ENCODE peak calls at places on chromosomes 16 and 17, in ten cellular contexts. One of them, this sample, is unnamed.

GRCh38 chr16:10039220-10040096 is 142.8 kb downstream of the GRIN2A start:
- DNase-seq in GM12865: peak
- DNase-seq in heart left ventricle: peak
- DNase-seq in RWPE1: no peak
- DNase-seq in endothelial cell: peak
- DNase-seq in GM13976: peak
- DNase-seq in mesothelial cell of epicardium: no peak
- DNase-seq in keratinocyte: no peak
- DNase-seq in psoas muscle: no peak
- DNase-seq in lower lobe of right lung: no peak
- DNase-seq in this sample: peak

GRCh38 chr16:89350701-89351380 is 133.3 kb downstream of the ZNF778 start:
- DNase-seq in mesothelial cell of epicardium: no peak
- DNase-seq in keratinocyte: no peak
- DNase-seq in psoas muscle: no peak
- DNase-seq in endothelial cell: no peak
- DNase-seq in GM12865: no peak
- DNase-seq in heart left ventricle: no peak
- DNase-seq in GM13976: no peak
- DNase-seq in lower lobe of right lung: peak
- DNase-seq in RWPE1: no peak
- DNase-seq in this sample: no peak

GRCh38 chr17:74452841-74453661 is 13.4 kb upstream of the CD300A start:
- DNase-seq in endothelial cell: no peak
- DNase-seq in lower lobe of right lung: no peak
- DNase-seq in keratinocyte: no peak
- DNase-seq in GM13976: no peak
- DNase-seq in RWPE1: no peak
- DNase-seq in mesothelial cell of epicardium: no peak
- DNase-seq in GM12865: no peak
- DNase-seq in heart left ventricle: peak
- DNase-seq in psoas muscle: no peak
- DNase-seq in this sample: no peak

GRCh38 chr17:3870871-3871306 is 22.0 kb downstream of the CAMKK1 start:
- DNase-seq in RWPE1: no peak
- DNase-seq in heart left ventricle: no peak
- DNase-seq in lower lobe of right lung: peak
- DNase-seq in psoas muscle: no peak
- DNase-seq in keratinocyte: no peak
- DNase-seq in endothelial cell: no peak
- DNase-seq in mesothelial cell of epicardium: no peak
- DNase-seq in GM12865: peak
- DNase-seq in GM13976: peak
- DNase-seq in this sample: peak

GRCh38 chr16:27174798-27175197 is 28.5 kb upstream of the KDM8 start:
- DNase-seq in endothelial cell: no peak
- DNase-seq in keratinocyte: peak
- DNase-seq in GM12865: no peak
- DNase-seq in RWPE1: peak
- DNase-seq in lower lobe of right lung: no peak
- DNase-seq in psoas muscle: no peak
- DNase-seq in GM13976: no peak
- DNase-seq in mesothelial cell of epicardium: no peak
- DNase-seq in heart left ventricle: no peak
- DNase-seq in this sample: no peak

GRCh38 chr17:4721203-4722135 is 9.8 kb upstream of the MED11 start:
- DNase-seq in GM12865: no peak
- DNase-seq in lower lobe of right lung: peak
- DNase-seq in mesothelial cell of epicardium: no peak
- DNase-seq in keratinocyte: no peak
- DNase-seq in psoas muscle: no peak
- DNase-seq in heart left ventricle: peak
- DNase-seq in GM13976: no peak
- DNase-seq in endothelial cell: no peak
- DNase-seq in RWPE1: no peak
- DNase-seq in this sample: no peak

GRCh38 chr17:77375917-77376651 is 235.3 kb downstream of the SEC14L1 start:
- DNase-seq in GM13976: no peak
- DNase-seq in RWPE1: no peak
- DNase-seq in heart left ventricle: no peak
- DNase-seq in psoas muscle: no peak
- DNase-seq in GM12865: no peak
- DNase-seq in keratinocyte: no peak
- DNase-seq in endothelial cell: no peak
- DNase-seq in mesothelial cell of epicardium: no peak
- DNase-seq in lower lobe of right lung: no peak
- DNase-seq in this sample: peak

GRCh38 chr16:4077083-4077714 is 39.0 kb downstream of the ADCY9 start:
- DNase-seq in keratinocyte: no peak
- DNase-seq in lower lobe of right lung: no peak
- DNase-seq in endothelial cell: no peak
- DNase-seq in mesothelial cell of epicardium: no peak
- DNase-seq in GM12865: no peak
- DNase-seq in RWPE1: no peak
- DNase-seq in GM13976: no peak
- DNase-seq in psoas muscle: no peak
- DNase-seq in heart left ventricle: no peak
- DNase-seq in this sample: no peak

GRCh38 chr16:83809092-83809491 is 1.3 kb downstream of the HSBP1 start:
- DNase-seq in psoas muscle: no peak
- DNase-seq in GM13976: no peak
- DNase-seq in lower lobe of right lung: no peak
- DNase-seq in mesothelial cell of epicardium: no peak
- DNase-seq in GM12865: no peak
- DNase-seq in heart left ventricle: no peak
- DNase-seq in endothelial cell: no peak
- DNase-seq in keratinocyte: no peak
- DNase-seq in RWPE1: no peak
- DNase-seq in this sample: no peak

GRCh38 chr16:57194512-57194911 is 8.4 kb downstream of the RSPRY1 start:
- DNase-seq in mesothelial cell of epicardium: no peak
- DNase-seq in psoas muscle: no peak
- DNase-seq in keratinocyte: no peak
- DNase-seq in GM12865: no peak
- DNase-seq in heart left ventricle: no peak
- DNase-seq in lower lobe of right lung: no peak
- DNase-seq in RWPE1: peak
- DNase-seq in GM13976: no peak
- DNase-seq in endothelial cell: no peak
- DNase-seq in this sample: no peak

GRCh38 chr17:40822132-40822812 is at the start of gene KRT10:
- DNase-seq in psoas muscle: no peak
- DNase-seq in GM12865: no peak
- DNase-seq in heart left ventricle: no peak
- DNase-seq in endothelial cell: no peak
- DNase-seq in GM13976: no peak
- DNase-seq in RWPE1: no peak
- DNase-seq in keratinocyte: no peak
- DNase-seq in lower lobe of right lung: no peak
- DNase-seq in mesothelial cell of epicardium: no peak
- DNase-seq in this sample: no peak

GRCh38 chr17:38559025-38559879 is 46.5 kb downstream of the SRCIN1 start:
- DNase-seq in psoas muscle: peak
- DNase-seq in lower lobe of right lung: peak
- DNase-seq in RWPE1: peak
- DNase-seq in heart left ventricle: peak
- DNase-seq in endothelial cell: peak
- DNase-seq in GM13976: peak
- DNase-seq in GM12865: peak
- DNase-seq in mesothelial cell of epicardium: peak
- DNase-seq in keratinocyte: peak
- DNase-seq in this sample: peak

GRCh38 chr17:78355045-78355641 is 4.7 kb downstream of the SOCS3 start:
- DNase-seq in GM13976: no peak
- DNase-seq in lower lobe of right lung: no peak
- DNase-seq in mesothelial cell of epicardium: no peak
- DNase-seq in GM12865: peak
- DNase-seq in psoas muscle: no peak
- DNase-seq in keratinocyte: no peak
- DNase-seq in RWPE1: no peak
- DNase-seq in endothelial cell: no peak
- DNase-seq in heart left ventricle: no peak
- DNase-seq in this sample: peak

GRCh38 chr17:39225974-39226683 is 384 bp upstream of the STAC2 start:
- DNase-seq in keratinocyte: no peak
- DNase-seq in psoas muscle: peak
- DNase-seq in endothelial cell: peak
- DNase-seq in RWPE1: no peak
- DNase-seq in GM13976: no peak
- DNase-seq in heart left ventricle: peak
- DNase-seq in lower lobe of right lung: no peak
- DNase-seq in GM12865: no peak
- DNase-seq in mesothelial cell of epicardium: peak
- DNase-seq in this sample: peak

GRCh38 chr17:21119247-21119944 is 7.4 kb upstream of the DHRS7B start:
- DNase-seq in heart left ventricle: peak
- DNase-seq in GM12865: peak
- DNase-seq in mesothelial cell of epicardium: peak
- DNase-seq in GM13976: peak
- DNase-seq in RWPE1: peak
- DNase-seq in endothelial cell: peak
- DNase-seq in keratinocyte: no peak
- DNase-seq in lower lobe of right lung: peak
- DNase-seq in psoas muscle: peak
- DNase-seq in this sample: peak

GRCh38 chr16:88308441-88309173 is 74.2 kb upstream of the ZNF469 start:
- DNase-seq in psoas muscle: peak
- DNase-seq in endothelial cell: no peak
- DNase-seq in RWPE1: no peak
- DNase-seq in GM13976: no peak
- DNase-seq in heart left ventricle: no peak
- DNase-seq in mesothelial cell of epicardium: no peak
- DNase-seq in GM12865: no peak
- DNase-seq in lower lobe of right lung: no peak
- DNase-seq in keratinocyte: no peak
- DNase-seq in this sample: no peak

GRCh38 chr16:69937465-69937951 is 13.6 kb upstream of the CLEC18A start:
- DNase-seq in psoas muscle: no peak
- DNase-seq in heart left ventricle: no peak
- DNase-seq in keratinocyte: no peak
- DNase-seq in lower lobe of right lung: peak
- DNase-seq in GM12865: no peak
- DNase-seq in GM13976: no peak
- DNase-seq in RWPE1: no peak
- DNase-seq in mesothelial cell of epicardium: no peak
- DNase-seq in endothelial cell: no peak
- DNase-seq in this sample: no peak

GRCh38 chr16:76857402-76857801 is 333.6 kb upstream of the MON1B start:
- DNase-seq in GM13976: no peak
- DNase-seq in RWPE1: no peak
- DNase-seq in keratinocyte: no peak
- DNase-seq in psoas muscle: no peak
- DNase-seq in mesothelial cell of epicardium: no peak
- DNase-seq in endothelial cell: no peak
- DNase-seq in GM12865: peak
- DNase-seq in lower lobe of right lung: no peak
- DNase-seq in heart left ventricle: no peak
- DNase-seq in this sample: no peak

GRCh38 chr16:76856112-76856511 is 334.9 kb upstream of the MON1B start:
- DNase-seq in heart left ventricle: no peak
- DNase-seq in psoas muscle: no peak
- DNase-seq in GM13976: no peak
- DNase-seq in RWPE1: no peak
- DNase-seq in keratinocyte: no peak
- DNase-seq in lower lobe of right lung: no peak
- DNase-seq in endothelial cell: no peak
- DNase-seq in GM12865: no peak
- DNase-seq in mesothelial cell of epicardium: no peak
- DNase-seq in this sample: no peak

GRCh38 chr16:76854234-76854633 is 336.8 kb upstream of the MON1B start:
- DNase-seq in mesothelial cell of epicardium: no peak
- DNase-seq in RWPE1: no peak
- DNase-seq in heart left ventricle: no peak
- DNase-seq in GM13976: no peak
- DNase-seq in psoas muscle: no peak
- DNase-seq in endothelial cell: no peak
- DNase-seq in GM12865: no peak
- DNase-seq in lower lobe of right lung: no peak
- DNase-seq in keratinocyte: no peak
- DNase-seq in this sample: no peak
- TF ChIP-seq CTCF in mesothelial cell of epicardium: no peak
- TF ChIP-seq CTCF in RWPE1: no peak
- TF ChIP-seq CTCF in heart left ventricle: no peak
- TF ChIP-seq CTCF in GM13976: no peak
- TF ChIP-seq CTCF in psoas muscle: no peak
- TF ChIP-seq CTCF in endothelial cell: no peak
- TF ChIP-seq CTCF in GM12865: no peak
- TF ChIP-seq CTCF in lower lobe of right lung: no peak
- TF ChIP-seq CTCF in keratinocyte: no peak
- TF ChIP-seq CTCF in this sample: no peak

GRCh38 chr17:82832881-82833475 is 6.8 kb downstream of the ZNF750 start:
- DNase-seq in GM12865: no peak
- DNase-seq in heart left ventricle: no peak
- DNase-seq in mesothelial cell of epicardium: no peak
- DNase-seq in GM13976: no peak
- DNase-seq in endothelial cell: no peak
- DNase-seq in RWPE1: no peak
- DNase-seq in psoas muscle: no peak
- DNase-seq in lower lobe of right lung: no peak
- DNase-seq in keratinocyte: no peak
- DNase-seq in this sample: no peak
- TF ChIP-seq CTCF in GM12865: no peak
- TF ChIP-seq CTCF in heart left ventricle: no peak
- TF ChIP-seq CTCF in mesothelial cell of epicardium: no peak
- TF ChIP-seq CTCF in GM13976: no peak
- TF ChIP-seq CTCF in endothelial cell: no peak
- TF ChIP-seq CTCF in RWPE1: no peak
- TF ChIP-seq CTCF in psoas muscle: no peak
- TF ChIP-seq CTCF in lower lobe of right lung: no peak
- TF ChIP-seq CTCF in keratinocyte: no peak
- TF ChIP-seq CTCF in this sample: no peak

GRCh38 chr16:87219287-87219909 is 97.8 kb downstream of the C16orf95 start:
- DNase-seq in heart left ventricle: no peak
- DNase-seq in GM12865: no peak
- DNase-seq in lower lobe of right lung: no peak
- DNase-seq in keratinocyte: no peak
- DNase-seq in GM13976: no peak
- DNase-seq in psoas muscle: no peak
- DNase-seq in endothelial cell: no peak
- DNase-seq in RWPE1: no peak
- DNase-seq in mesothelial cell of epicardium: no peak
- DNase-seq in this sample: no peak
- TF ChIP-seq CTCF in heart left ventricle: no peak
- TF ChIP-seq CTCF in GM12865: no peak
- TF ChIP-seq CTCF in lower lobe of right lung: no peak
- TF ChIP-seq CTCF in keratinocyte: no peak
- TF ChIP-seq CTCF in GM13976: no peak
- TF ChIP-seq CTCF in psoas muscle: no peak
- TF ChIP-seq CTCF in endothelial cell: no peak
- TF ChIP-seq CTCF in RWPE1: no peak
- TF ChIP-seq CTCF in mesothelial cell of epicardium: no peak
- TF ChIP-seq CTCF in this sample: no peak

DNA sequence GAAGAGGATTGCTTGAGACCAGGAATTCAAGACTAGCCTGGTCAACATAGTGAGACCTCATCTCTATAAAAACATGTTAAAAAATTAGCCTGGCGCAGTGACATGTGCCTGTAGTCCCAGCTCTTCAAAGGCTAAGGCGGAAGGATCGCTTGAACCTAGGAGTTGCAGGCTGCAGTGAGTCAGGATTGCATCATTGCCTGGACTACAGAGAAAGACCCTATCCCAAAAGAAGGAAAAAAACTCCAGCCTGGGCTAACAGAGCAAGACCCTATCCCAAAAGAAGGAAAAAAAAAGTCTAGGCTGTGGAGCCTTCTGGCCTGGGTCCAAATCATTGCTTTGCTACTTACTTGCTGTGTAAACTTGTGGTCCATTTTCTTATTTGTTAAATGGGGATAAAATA is 4.9 kb downstream of the CCP110 start:
- DNase-seq in keratinocyte: no peak
- DNase-seq in psoas muscle: no peak
- DNase-seq in endothelial cell: no peak
- DNase-seq in mesothelial cell of epicardium: no peak
- DNase-seq in GM13976: no peak
- DNase-seq in heart left ventricle: no peak
- DNase-seq in lower lobe of right lung: no peak
- DNase-seq in GM12865: no peak
- DNase-seq in RWPE1: no peak
- DNase-seq in this sample: no peak
- TF ChIP-seq CTCF in keratinocyte: no peak
- TF ChIP-seq CTCF in psoas muscle: no peak
- TF ChIP-seq CTCF in endothelial cell: no peak
- TF ChIP-seq CTCF in mesothelial cell of epicardium: no peak
- TF ChIP-seq CTCF in GM13976: no peak
- TF ChIP-seq CTCF in heart left ventricle: no peak
- TF ChIP-seq CTCF in lower lobe of right lung: no peak
- TF ChIP-seq CTCF in GM12865: no peak
- TF ChIP-seq CTCF in RWPE1: no peak
- TF ChIP-seq CTCF in this sample: no peak

This sample was measured in GM13977.